ENCODE peak calls at places on chromosomes 2 and 18, in seven cellular contexts. C, D, X, Z, N, F and T are unnamed samples.

GRCh38 chr2:134572996-134573395 is 145.8 kb downstream of the TMEM163 start:
- DNase-seq in C (no peak), D (no peak), X (no peak), Z (peak), N (no peak), F (no peak), T (no peak)

GRCh38 chr2:28423856-28424605 is 31.4 kb downstream of the FOSL2 start:
- DNase-seq in C (no peak), D (no peak), X (no peak), Z (no peak), N (no peak), F (no peak), T (no peak)

GRCh38 chr18:77006305-77007175 is 126.0 kb downstream of the MBP start:
- DNase-seq in C (no peak), D (no peak), X (no peak), Z (peak), N (no peak), F (no peak), T (no peak)

GRCh38 chr2:43169987-43170732 is 56.2 kb downstream of the ZFP36L2 start:
- DNase-seq in C (no peak), D (no peak), X (peak), Z (no peak), N (peak), F (peak), T (peak)

GRCh38 chr2:222311978-222312738 is 13.4 kb upstream of the PAX3 start:
- DNase-seq in C (no peak), D (no peak), X (no peak), Z (no peak), N (no peak), F (no peak), T (no peak)

GRCh38 chr2:43251171-43251731 is 24.8 kb upstream of the ZFP36L2 start:
- DNase-seq in C (no peak), D (no peak), X (no peak), Z (no peak), N (no peak), F (no peak), T (no peak)

GRCh38 chr2:30823452-30823851 is 16.2 kb upstream of the CAPN13 start:
- DNase-seq in C (no peak), D (no peak), X (no peak), Z (peak), N (no peak), F (no peak), T (no peak)

GRCh38 chr2:96811916-96812315 is 4.2 kb upstream of the CNNM3 start:
- DNase-seq in C (no peak), D (no peak), X (no peak), Z (no peak), N (no peak), F (no peak), T (no peak)